ENCODE peak calls at places on chromosomes 11 and 22, in nine cellular contexts. One of them, this sample, is unnamed.

GRCh38 chr11:44133335-44133946 is 38.0 kb downstream of the EXT2 start:
- DNase-seq in stimulated activated CD4-positive, alpha-beta T cell treated with anti-CD3 and anti-CD28 coated beads, Interleukin-2, amount 100 ng/mL, for 4 hours: no peak
- DNase-seq in esophagus squamous epithelium: no peak
- DNase-seq in cardiac muscle cell: peak
- DNase-seq in NCI-H2081: peak
- DNase-seq in H1: no peak
- DNase-seq in HFFc6: peak
- DNase-seq in NCI-H2029 treated with DMSO at 0.1 percent for 48 hours: peak
- DNase-seq in lung: no peak
- DNase-seq in this sample: peak

GRCh38 chr22:41481925-41482318 is 13.0 kb downstream of the ACO2 start:
- DNase-seq in stimulated activated CD4-positive, alpha-beta T cell treated with anti-CD3 and anti-CD28 coated beads, Interleukin-2, amount 100 ng/mL, for 4 hours: no peak
- DNase-seq in esophagus squamous epithelium: no peak
- DNase-seq in cardiac muscle cell: no peak
- DNase-seq in NCI-H2081: no peak
- DNase-seq in H1: peak
- DNase-seq in HFFc6: no peak
- DNase-seq in NCI-H2029 treated with DMSO at 0.1 percent for 48 hours: no peak
- DNase-seq in lung: no peak
- DNase-seq in this sample: no peak

GRCh38 chr11:27331984-27332383 is 31.0 kb downstream of the CCDC34 start:
- DNase-seq in stimulated activated CD4-positive, alpha-beta T cell treated with anti-CD3 and anti-CD28 coated beads, Interleukin-2, amount 100 ng/mL, for 4 hours: no peak
- DNase-seq in esophagus squamous epithelium: no peak
- DNase-seq in cardiac muscle cell: no peak
- DNase-seq in NCI-H2081: no peak
- DNase-seq in H1: no peak
- DNase-seq in HFFc6: peak
- DNase-seq in NCI-H2029 treated with DMSO at 0.1 percent for 48 hours: no peak
- DNase-seq in lung: no peak
- DNase-seq in this sample: no peak

GRCh38 chr11:67099841-67100324 is 19.2 kb upstream of the KDM2A start:
- DNase-seq in stimulated activated CD4-positive, alpha-beta T cell treated with anti-CD3 and anti-CD28 coated beads, Interleukin-2, amount 100 ng/mL, for 4 hours: no peak
- DNase-seq in esophagus squamous epithelium: no peak
- DNase-seq in cardiac muscle cell: no peak
- DNase-seq in NCI-H2081: no peak
- DNase-seq in H1: no peak
- DNase-seq in HFFc6: no peak
- DNase-seq in NCI-H2029 treated with DMSO at 0.1 percent for 48 hours: no peak
- DNase-seq in lung: no peak
- DNase-seq in this sample: no peak

GRCh38 chr11:100220801-100221200 is 466.3 kb upstream of the ARHGAP42 start:
- DNase-seq in stimulated activated CD4-positive, alpha-beta T cell treated with anti-CD3 and anti-CD28 coated beads, Interleukin-2, amount 100 ng/mL, for 4 hours: no peak
- DNase-seq in esophagus squamous epithelium: no peak
- DNase-seq in cardiac muscle cell: peak
- DNase-seq in NCI-H2081: no peak
- DNase-seq in H1: no peak
- DNase-seq in HFFc6: no peak
- DNase-seq in NCI-H2029 treated with DMSO at 0.1 percent for 48 hours: no peak
- DNase-seq in lung: no peak
- DNase-seq in this sample: no peak

GRCh38 chr11:120172054-120172881 is 34.4 kb upstream of the TRIM29 start:
- DNase-seq in stimulated activated CD4-positive, alpha-beta T cell treated with anti-CD3 and anti-CD28 coated beads, Interleukin-2, amount 100 ng/mL, for 4 hours: peak
- DNase-seq in esophagus squamous epithelium: no peak
- DNase-seq in cardiac muscle cell: peak
- DNase-seq in NCI-H2081: peak
- DNase-seq in H1: peak
- DNase-seq in HFFc6: peak
- DNase-seq in NCI-H2029 treated with DMSO at 0.1 percent for 48 hours: peak
- DNase-seq in lung: peak
- DNase-seq in this sample: no peak

GRCh38 chr11:9922806-9923205 is 258.9 kb downstream of the SWAP70 start:
- DNase-seq in stimulated activated CD4-positive, alpha-beta T cell treated with anti-CD3 and anti-CD28 coated beads, Interleukin-2, amount 100 ng/mL, for 4 hours: no peak
- DNase-seq in esophagus squamous epithelium: no peak
- DNase-seq in cardiac muscle cell: peak
- DNase-seq in NCI-H2081: no peak
- DNase-seq in H1: peak
- DNase-seq in HFFc6: no peak
- DNase-seq in NCI-H2029 treated with DMSO at 0.1 percent for 48 hours: no peak
- DNase-seq in lung: no peak
- DNase-seq in this sample: no peak

GRCh38 chr11:75413864-75414263 is 14.5 kb downstream of the RPS3 start:
- DNase-seq in stimulated activated CD4-positive, alpha-beta T cell treated with anti-CD3 and anti-CD28 coated beads, Interleukin-2, amount 100 ng/mL, for 4 hours: no peak
- DNase-seq in esophagus squamous epithelium: no peak
- DNase-seq in cardiac muscle cell: no peak
- DNase-seq in NCI-H2081: no peak
- DNase-seq in H1: no peak
- DNase-seq in HFFc6: no peak
- DNase-seq in NCI-H2029 treated with DMSO at 0.1 percent for 48 hours: no peak
- DNase-seq in lung: no peak
- DNase-seq in this sample: no peak

GRCh38 chr11:15145151-15145550 is 30.4 kb downstream of the INSC start:
- DNase-seq in stimulated activated CD4-positive, alpha-beta T cell treated with anti-CD3 and anti-CD28 coated beads, Interleukin-2, amount 100 ng/mL, for 4 hours: no peak
- DNase-seq in esophagus squamous epithelium: no peak
- DNase-seq in cardiac muscle cell: no peak
- DNase-seq in NCI-H2081: no peak
- DNase-seq in H1: no peak
- DNase-seq in HFFc6: no peak
- DNase-seq in NCI-H2029 treated with DMSO at 0.1 percent for 48 hours: no peak
- DNase-seq in lung: no peak
- DNase-seq in this sample: no peak

GRCh38 chr11:85821636-85822035 is 10.7 kb upstream of the SYTL2 start:
- DNase-seq in stimulated activated CD4-positive, alpha-beta T cell treated with anti-CD3 and anti-CD28 coated beads, Interleukin-2, amount 100 ng/mL, for 4 hours: no peak
- DNase-seq in esophagus squamous epithelium: no peak
- DNase-seq in cardiac muscle cell: no peak
- DNase-seq in NCI-H2081: no peak
- DNase-seq in H1: no peak
- DNase-seq in HFFc6: peak
- DNase-seq in NCI-H2029 treated with DMSO at 0.1 percent for 48 hours: no peak
- DNase-seq in lung: no peak
- DNase-seq in this sample: no peak

GRCh38 chr11:133827556-133827955 is 17.8 kb downstream of the SPATA19 start:
- DNase-seq in stimulated activated CD4-positive, alpha-beta T cell treated with anti-CD3 and anti-CD28 coated beads, Interleukin-2, amount 100 ng/mL, for 4 hours: no peak
- DNase-seq in esophagus squamous epithelium: no peak
- DNase-seq in cardiac muscle cell: no peak
- DNase-seq in NCI-H2081: no peak
- DNase-seq in H1: no peak
- DNase-seq in HFFc6: no peak
- DNase-seq in NCI-H2029 treated with DMSO at 0.1 percent for 48 hours: no peak
- DNase-seq in lung: peak
- DNase-seq in this sample: no peak

GRCh38 chr11:17798253-17798652 is 63.7 kb downstream of the KCNC1 start:
- DNase-seq in stimulated activated CD4-positive, alpha-beta T cell treated with anti-CD3 and anti-CD28 coated beads, Interleukin-2, amount 100 ng/mL, for 4 hours: no peak
- DNase-seq in esophagus squamous epithelium: no peak
- DNase-seq in cardiac muscle cell: peak
- DNase-seq in NCI-H2081: no peak
- DNase-seq in H1: no peak
- DNase-seq in HFFc6: no peak
- DNase-seq in NCI-H2029 treated with DMSO at 0.1 percent for 48 hours: no peak
- DNase-seq in lung: no peak
- DNase-seq in this sample: no peak

GRCh38 chr11:69878927-69879733 is 59.9 kb upstream of the FGF3 start:
- DNase-seq in stimulated activated CD4-positive, alpha-beta T cell treated with anti-CD3 and anti-CD28 coated beads, Interleukin-2, amount 100 ng/mL, for 4 hours: no peak
- DNase-seq in esophagus squamous epithelium: no peak
- DNase-seq in cardiac muscle cell: no peak
- DNase-seq in NCI-H2081: no peak
- DNase-seq in H1: no peak
- DNase-seq in HFFc6: no peak
- DNase-seq in NCI-H2029 treated with DMSO at 0.1 percent for 48 hours: no peak
- DNase-seq in lung: no peak
- DNase-seq in this sample: no peak

GRCh38 chr22:49871482-49871881 is 17.8 kb downstream of the ZBED4 start:
- DNase-seq in stimulated activated CD4-positive, alpha-beta T cell treated with anti-CD3 and anti-CD28 coated beads, Interleukin-2, amount 100 ng/mL, for 4 hours: no peak
- DNase-seq in esophagus squamous epithelium: no peak
- DNase-seq in cardiac muscle cell: no peak
- DNase-seq in NCI-H2081: no peak
- DNase-seq in H1: no peak
- DNase-seq in HFFc6: no peak
- DNase-seq in NCI-H2029 treated with DMSO at 0.1 percent for 48 hours: no peak
- DNase-seq in lung: no peak
- DNase-seq in this sample: no peak

GRCh38 chr11:88288560-88288959 is 49.0 kb downstream of the CTSC start:
- DNase-seq in stimulated activated CD4-positive, alpha-beta T cell treated with anti-CD3 and anti-CD28 coated beads, Interleukin-2, amount 100 ng/mL, for 4 hours: no peak
- DNase-seq in esophagus squamous epithelium: no peak
- DNase-seq in cardiac muscle cell: no peak
- DNase-seq in NCI-H2081: no peak
- DNase-seq in H1: no peak
- DNase-seq in HFFc6: no peak
- DNase-seq in NCI-H2029 treated with DMSO at 0.1 percent for 48 hours: peak
- DNase-seq in lung: no peak
- DNase-seq in this sample: no peak

GRCh38 chr11:83680351-83680750 is 394.2 kb upstream of the CCDC90B start:
- DNase-seq in stimulated activated CD4-positive, alpha-beta T cell treated with anti-CD3 and anti-CD28 coated beads, Interleukin-2, amount 100 ng/mL, for 4 hours: no peak
- DNase-seq in esophagus squamous epithelium: no peak
- DNase-seq in cardiac muscle cell: peak
- DNase-seq in NCI-H2081: no peak
- DNase-seq in H1: no peak
- DNase-seq in HFFc6: no peak
- DNase-seq in NCI-H2029 treated with DMSO at 0.1 percent for 48 hours: no peak
- DNase-seq in lung: no peak
- DNase-seq in this sample: no peak

GRCh38 chr11:46674463-46675287 is 25.7 kb downstream of the ARHGAP1 start:
- DNase-seq in stimulated activated CD4-positive, alpha-beta T cell treated with anti-CD3 and anti-CD28 coated beads, Interleukin-2, amount 100 ng/mL, for 4 hours: no peak
- DNase-seq in esophagus squamous epithelium: no peak
- DNase-seq in cardiac muscle cell: peak
- DNase-seq in NCI-H2081: no peak
- DNase-seq in H1: peak
- DNase-seq in HFFc6: no peak
- DNase-seq in NCI-H2029 treated with DMSO at 0.1 percent for 48 hours: no peak
- DNase-seq in lung: no peak
- DNase-seq in this sample: no peak

GRCh38 chr22:23079814-23080521 is 9.6 kb downstream of the GNAZ start:
- DNase-seq in stimulated activated CD4-positive, alpha-beta T cell treated with anti-CD3 and anti-CD28 coated beads, Interleukin-2, amount 100 ng/mL, for 4 hours: no peak
- DNase-seq in esophagus squamous epithelium: no peak
- DNase-seq in cardiac muscle cell: no peak
- DNase-seq in NCI-H2081: no peak
- DNase-seq in H1: no peak
- DNase-seq in HFFc6: no peak
- DNase-seq in NCI-H2029 treated with DMSO at 0.1 percent for 48 hours: no peak
- DNase-seq in lung: no peak
- DNase-seq in this sample: no peak

GRCh38 chr11:102225689-102226562 is 91.4 kb upstream of the BIRC3 start:
- DNase-seq in stimulated activated CD4-positive, alpha-beta T cell treated with anti-CD3 and anti-CD28 coated beads, Interleukin-2, amount 100 ng/mL, for 4 hours: no peak
- DNase-seq in esophagus squamous epithelium: no peak
- DNase-seq in cardiac muscle cell: no peak
- DNase-seq in NCI-H2081: no peak
- DNase-seq in H1: no peak
- DNase-seq in HFFc6: peak
- DNase-seq in NCI-H2029 treated with DMSO at 0.1 percent for 48 hours: no peak
- DNase-seq in lung: no peak
- DNase-seq in this sample: no peak

GRCh38 chr22:48154169-48154942 is 1391.9 kb downstream of the TBC1D22A start:
- DNase-seq in stimulated activated CD4-positive, alpha-beta T cell treated with anti-CD3 and anti-CD28 coated beads, Interleukin-2, amount 100 ng/mL, for 4 hours: no peak
- DNase-seq in esophagus squamous epithelium: no peak
- DNase-seq in cardiac muscle cell: no peak
- DNase-seq in NCI-H2081: no peak
- DNase-seq in H1: no peak
- DNase-seq in HFFc6: no peak
- DNase-seq in NCI-H2029 treated with DMSO at 0.1 percent for 48 hours: no peak
- DNase-seq in lung: no peak
- DNase-seq in this sample: no peak

GRCh38 chr11:122210378-122210995 is 94.5 kb upstream of the BLID start:
- DNase-seq in stimulated activated CD4-positive, alpha-beta T cell treated with anti-CD3 and anti-CD28 coated beads, Interleukin-2, amount 100 ng/mL, for 4 hours: no peak
- DNase-seq in esophagus squamous epithelium: no peak
- DNase-seq in cardiac muscle cell: no peak
- DNase-seq in NCI-H2081: no peak
- DNase-seq in H1: no peak
- DNase-seq in HFFc6: no peak
- DNase-seq in NCI-H2029 treated with DMSO at 0.1 percent for 48 hours: no peak
- DNase-seq in lung: no peak
- DNase-seq in this sample: no peak

GRCh38 chr22:31836010-31836409 is 82.2 kb downstream of the DEPDC5 start:
- DNase-seq in stimulated activated CD4-positive, alpha-beta T cell treated with anti-CD3 and anti-CD28 coated beads, Interleukin-2, amount 100 ng/mL, for 4 hours: no peak
- DNase-seq in esophagus squamous epithelium: no peak
- DNase-seq in cardiac muscle cell: no peak
- DNase-seq in NCI-H2081: no peak
- DNase-seq in H1: no peak
- DNase-seq in HFFc6: no peak
- DNase-seq in NCI-H2029 treated with DMSO at 0.1 percent for 48 hours: no peak
- DNase-seq in lung: no peak
- DNase-seq in this sample: no peak

GRCh38 chr11:105312266-105312665 is 172.7 kb upstream of the CARD18 start:
- DNase-seq in stimulated activated CD4-positive, alpha-beta T cell treated with anti-CD3 and anti-CD28 coated beads, Interleukin-2, amount 100 ng/mL, for 4 hours: no peak
- DNase-seq in esophagus squamous epithelium: no peak
- DNase-seq in cardiac muscle cell: no peak
- DNase-seq in NCI-H2081: no peak
- DNase-seq in H1: no peak
- DNase-seq in HFFc6: no peak
- DNase-seq in NCI-H2029 treated with DMSO at 0.1 percent for 48 hours: no peak
- DNase-seq in lung: no peak
- DNase-seq in this sample: no peak

GRCh38 chr22:36304429-36304828 is 51.5 kb downstream of the APOL1 start:
- DNase-seq in stimulated activated CD4-positive, alpha-beta T cell treated with anti-CD3 and anti-CD28 coated beads, Interleukin-2, amount 100 ng/mL, for 4 hours: no peak
- DNase-seq in esophagus squamous epithelium: no peak
- DNase-seq in cardiac muscle cell: no peak
- DNase-seq in NCI-H2081: no peak
- DNase-seq in H1: no peak
- DNase-seq in HFFc6: no peak
- DNase-seq in NCI-H2029 treated with DMSO at 0.1 percent for 48 hours: no peak
- DNase-seq in lung: no peak
- DNase-seq in this sample: no peak

GRCh38 chr22:45889539-45890350 is 87.2 kb downstream of the WNT7B start:
- DNase-seq in stimulated activated CD4-positive, alpha-beta T cell treated with anti-CD3 and anti-CD28 coated beads, Interleukin-2, amount 100 ng/mL, for 4 hours: no peak
- DNase-seq in esophagus squamous epithelium: no peak
- DNase-seq in cardiac muscle cell: no peak
- DNase-seq in NCI-H2081: no peak
- DNase-seq in H1: no peak
- DNase-seq in HFFc6: no peak
- DNase-seq in NCI-H2029 treated with DMSO at 0.1 percent for 48 hours: no peak
- DNase-seq in lung: no peak
- DNase-seq in this sample: no peak

GRCh38 chr11:100930185-100930778 is 199.3 kb downstream of the PGR start:
- DNase-seq in stimulated activated CD4-positive, alpha-beta T cell treated with anti-CD3 and anti-CD28 coated beads, Interleukin-2, amount 100 ng/mL, for 4 hours: no peak
- DNase-seq in esophagus squamous epithelium: no peak
- DNase-seq in cardiac muscle cell: peak
- DNase-seq in NCI-H2081: peak
- DNase-seq in H1: no peak
- DNase-seq in HFFc6: peak
- DNase-seq in NCI-H2029 treated with DMSO at 0.1 percent for 48 hours: no peak
- DNase-seq in lung: no peak
- DNase-seq in this sample: peak

GRCh38 chr11:66912361-66912760 is 45.8 kb downstream of the PC start:
- DNase-seq in stimulated activated CD4-positive, alpha-beta T cell treated with anti-CD3 and anti-CD28 coated beads, Interleukin-2, amount 100 ng/mL, for 4 hours: no peak
- DNase-seq in esophagus squamous epithelium: no peak
- DNase-seq in cardiac muscle cell: no peak
- DNase-seq in NCI-H2081: no peak
- DNase-seq in H1: no peak
- DNase-seq in HFFc6: no peak
- DNase-seq in NCI-H2029 treated with DMSO at 0.1 percent for 48 hours: no peak
- DNase-seq in lung: no peak
- DNase-seq in this sample: no peak

GRCh38 chr11:37747121-37747520 is 1149.1 kb upstream of the RAG2 start:
- DNase-seq in stimulated activated CD4-positive, alpha-beta T cell treated with anti-CD3 and anti-CD28 coated beads, Interleukin-2, amount 100 ng/mL, for 4 hours: no peak
- DNase-seq in esophagus squamous epithelium: no peak
- DNase-seq in cardiac muscle cell: no peak
- DNase-seq in NCI-H2081: no peak
- DNase-seq in H1: no peak
- DNase-seq in HFFc6: no peak
- DNase-seq in NCI-H2029 treated with DMSO at 0.1 percent for 48 hours: no peak
- DNase-seq in lung: no peak
- DNase-seq in this sample: no peak

GRCh38 chr11:95788921-95789505 is 569 bp downstream of the FAM76B start:
- DNase-seq in stimulated activated CD4-positive, alpha-beta T cell treated with anti-CD3 and anti-CD28 coated beads, Interleukin-2, amount 100 ng/mL, for 4 hours: peak
- DNase-seq in esophagus squamous epithelium: no peak
- DNase-seq in cardiac muscle cell: peak
- DNase-seq in NCI-H2081: peak
- DNase-seq in H1: peak
- DNase-seq in HFFc6: peak
- DNase-seq in NCI-H2029 treated with DMSO at 0.1 percent for 48 hours: no peak
- DNase-seq in lung: peak
- DNase-seq in this sample: no peak

GRCh38 chr11:107139396-107139795 is 121.1 kb upstream of the GUCY1A2 start:
- DNase-seq in stimulated activated CD4-positive, alpha-beta T cell treated with anti-CD3 and anti-CD28 coated beads, Interleukin-2, amount 100 ng/mL, for 4 hours: no peak
- DNase-seq in esophagus squamous epithelium: no peak
- DNase-seq in cardiac muscle cell: no peak
- DNase-seq in NCI-H2081: no peak
- DNase-seq in H1: no peak
- DNase-seq in HFFc6: no peak
- DNase-seq in NCI-H2029 treated with DMSO at 0.1 percent for 48 hours: no peak
- DNase-seq in lung: no peak
- DNase-seq in this sample: no peak

GRCh38 chr11:65903068-65903481 is 2.9 kb upstream of the FOSL1 start:
- DNase-seq in stimulated activated CD4-positive, alpha-beta T cell treated with anti-CD3 and anti-CD28 coated beads, Interleukin-2, amount 100 ng/mL, for 4 hours: no peak
- DNase-seq in esophagus squamous epithelium: no peak
- DNase-seq in cardiac muscle cell: no peak
- DNase-seq in NCI-H2081: no peak
- DNase-seq in H1: no peak
- DNase-seq in HFFc6: peak
- DNase-seq in NCI-H2029 treated with DMSO at 0.1 percent for 48 hours: no peak
- DNase-seq in lung: no peak
- DNase-seq in this sample: no peak

This sample was measured in NCI-H1694.